ENCODE peak calls at places on chromosome 5, in nine cellular contexts. E is CD4-positive, alpha-beta T cell; W is SK-N-SH; B is caudate nucleus; N is PC-3; A is neural progenitor cell; R is substantia nigra; T is CD8-positive, alpha-beta T cell; X is transverse colon. C is an unnamed sample.

GRCh38 chr5:127562252-127562651 is 44.8 kb downstream of the PRRC1 start:
- DNase-seq in E (no peak), W (peak), B (no peak), N (peak), A (peak), R (peak), T (no peak), X (no peak), C (no peak)

GRCh38 chr5:144203750-144204596 is 33.3 kb downstream of the KCTD16 start:
- DNase-seq in E (peak), W (peak), B (no peak), N (peak), A (peak), R (peak), T (no peak), X (peak), C (peak)

GRCh38 chr5:60382761-60383160 is 317.2 kb downstream of the DEPDC1B start:
- DNase-seq in E (no peak), W (peak), B (no peak), N (peak), A (no peak), R (peak), T (no peak), X (no peak), C (peak)

GRCh38 chr5:139150359-139150999 is 47.7 kb downstream of the SIL1 start:
- DNase-seq in E (no peak), W (no peak), B (no peak), N (no peak), A (no peak), R (no peak), T (no peak), X (no peak), C (peak)

GRCh38 chr5:66164044-66164790 is 20.1 kb downstream of the SREK1 start:
- DNase-seq in E (no peak), W (no peak), B (no peak), N (no peak), A (no peak), R (no peak), T (no peak), X (no peak), C (no peak)

GRCh38 chr5:93891491-93892480 is 150.4 kb upstream of the POU5F2 start:
- DNase-seq in E (no peak), W (no peak), B (no peak), N (no peak), A (peak), R (no peak), T (no peak), X (no peak), C (no peak)

GRCh38 chr5:82347213-82347947 is 69.2 kb upstream of the RPS23 start:
- DNase-seq in E (no peak), W (no peak), B (peak), N (no peak), A (no peak), R (peak), T (no peak), X (no peak), C (no peak)

GRCh38 chr5:36653046-36653445 is 46.6 kb downstream of the SLC1A3 start:
- DNase-seq in E (no peak), W (no peak), B (no peak), N (no peak), A (no peak), R (no peak), T (no peak), X (no peak), C (no peak)

GRCh38 chr5:154519375-154519774 is 41.3 kb upstream of the HAND1 start:
- DNase-seq in E (no peak), W (no peak), B (no peak), N (peak), A (no peak), R (no peak), T (no peak), X (no peak), C (no peak)

GRCh38 chr5:59565551-59565950 is 328.0 kb downstream of the PDE4D start:
- DNase-seq in E (no peak), W (no peak), B (no peak), N (no peak), A (no peak), R (no peak), T (no peak), X (no peak), C (no peak)

GRCh38 chr5:127492854-127493738 is 24.3 kb upstream of the PRRC1 start:
- DNase-seq in E (no peak), W (peak), B (no peak), N (peak), A (peak), R (no peak), T (no peak), X (no peak), C (no peak)

GRCh38 chr5:13508559-13508958 is 435.9 kb downstream of the DNAH5 start:
- DNase-seq in E (no peak), W (no peak), B (no peak), N (no peak), A (no peak), R (no peak), T (no peak), X (no peak), C (no peak)

GRCh38 chr5:134536876-134537275 is 11.4 kb downstream of the JADE2 start:
- DNase-seq in E (no peak), W (no peak), B (no peak), N (no peak), A (no peak), R (no peak), T (no peak), X (no peak), C (no peak)

GRCh38 chr5:147310059-147310704 is 75.4 kb downstream of the STK32A start:
- DNase-seq in E (no peak), W (peak), B (no peak), N (peak), A (no peak), R (peak), T (no peak), X (peak), C (peak)

GRCh38 chr5:143539742-143540141 is 136.3 kb upstream of the NR3C1 start:
- DNase-seq in E (no peak), W (no peak), B (no peak), N (no peak), A (no peak), R (no peak), T (no peak), X (no peak), C (no peak)

GRCh38 chr5:107652839-107653607 is 17.7 kb downstream of the EFNA5 start:
- DNase-seq in E (no peak), W (no peak), B (no peak), N (no peak), A (peak), R (no peak), T (no peak), X (no peak), C (no peak)

GRCh38 chr5:109614316-109614715 is 75.4 kb upstream of the MAN2A1 start:
- DNase-seq in E (no peak), W (no peak), B (no peak), N (no peak), A (no peak), R (no peak), T (no peak), X (no peak), C (no peak)

GRCh38 chr5:141779642-141780041 is 97.6 kb upstream of the ARAP3 start:
- DNase-seq in E (no peak), W (no peak), B (no peak), N (peak), A (no peak), R (no peak), T (no peak), X (no peak), C (no peak)

GRCh38 chr5:124659798-124660197 is 86.6 kb downstream of the ZNF608 start:
- DNase-seq in E (no peak), W (no peak), B (no peak), N (no peak), A (no peak), R (no peak), T (no peak), X (no peak), C (no peak)
- H3K27ac ChIP-seq in E (no peak), W (no peak), B (no peak), N (no peak), A (peak), R (peak), T (no peak), X (peak), C (peak)

DNA sequence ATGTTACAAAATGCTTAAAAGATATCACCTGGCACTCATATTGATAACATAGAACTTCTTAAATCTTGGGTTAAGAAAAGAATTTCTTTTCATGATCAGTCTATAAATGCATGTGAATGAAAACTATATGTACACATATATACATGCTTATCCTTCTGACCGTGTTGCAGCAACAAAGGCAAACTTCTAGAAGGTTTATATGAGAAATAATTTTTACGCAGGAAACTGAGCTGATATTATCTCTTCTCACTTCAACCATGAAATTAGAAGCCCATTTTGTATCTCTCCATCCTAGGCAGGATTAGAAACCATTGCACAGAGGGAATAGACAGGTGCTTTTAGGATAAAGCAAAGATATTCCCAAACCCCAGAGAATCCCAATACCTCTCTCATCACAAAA is 362.6 kb upstream of the SLC30A5 start:
- DNase-seq in E (no peak), W (no peak), B (no peak), N (no peak), A (no peak), R (no peak), T (no peak), X (no peak), C (no peak)
- H3K27ac ChIP-seq in E (no peak), W (peak), B (peak), N (no peak), A (no peak), R (peak), T (no peak), X (no peak), C (no peak)

DNA sequence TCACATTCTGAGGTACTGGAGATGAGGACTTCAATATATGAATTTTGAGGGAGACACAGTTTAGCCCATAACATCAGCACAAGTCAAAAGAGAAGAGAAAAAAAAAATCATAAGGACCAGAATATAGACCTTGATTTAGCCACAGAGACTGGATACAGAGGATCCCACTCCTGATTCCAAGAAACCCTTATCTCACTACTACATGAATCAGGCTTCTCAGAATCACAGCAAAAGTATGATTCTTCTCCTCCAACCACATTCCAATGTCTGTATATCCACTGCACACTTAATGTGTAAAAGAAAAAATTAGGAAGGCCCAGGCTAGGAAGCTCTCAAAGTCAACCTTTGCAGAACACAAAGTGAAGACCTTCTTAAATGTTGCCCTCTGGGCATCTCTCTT is 610.9 kb downstream of the DTWD2 start:
- DNase-seq in E (no peak), W (no peak), B (no peak), N (no peak), A (no peak), R (no peak), T (no peak), X (no peak), C (no peak)
- H3K27ac ChIP-seq in E (no peak), W (no peak), B (no peak), N (no peak), A (no peak), R (no peak), T (no peak), X (no peak), C (no peak)

GRCh38 chr5:88393082-88393481 is 124.4 kb upstream of the TMEM161B start:
- DNase-seq in E (no peak), W (no peak), B (no peak), N (no peak), A (no peak), R (no peak), T (no peak), X (no peak), C (no peak)
- H3K27ac ChIP-seq in E (no peak), W (no peak), B (peak), N (no peak), A (no peak), R (peak), T (no peak), X (no peak), C (no peak)

GRCh38 chr5:95922798-95923197 is 38.9 kb downstream of the ELL2 start:
- DNase-seq in E (no peak), W (no peak), B (no peak), N (no peak), A (no peak), R (no peak), T (no peak), X (no peak), C (no peak)

GRCh38 chr5:95923918-95924559 is 37.6 kb downstream of the ELL2 start:
- DNase-seq in E (no peak), W (no peak), B (no peak), N (no peak), A (no peak), R (no peak), T (no peak), X (no peak), C (no peak)

GRCh38 chr5:95925939-95926338 is 35.7 kb downstream of the ELL2 start:
- DNase-seq in E (no peak), W (no peak), B (no peak), N (no peak), A (no peak), R (no peak), T (no peak), X (no peak), C (no peak)

GRCh38 chr5:95925345-95925744 is 36.3 kb downstream of the ELL2 start:
- DNase-seq in E (no peak), W (no peak), B (no peak), N (no peak), A (no peak), R (no peak), T (no peak), X (no peak), C (no peak)

DNA sequence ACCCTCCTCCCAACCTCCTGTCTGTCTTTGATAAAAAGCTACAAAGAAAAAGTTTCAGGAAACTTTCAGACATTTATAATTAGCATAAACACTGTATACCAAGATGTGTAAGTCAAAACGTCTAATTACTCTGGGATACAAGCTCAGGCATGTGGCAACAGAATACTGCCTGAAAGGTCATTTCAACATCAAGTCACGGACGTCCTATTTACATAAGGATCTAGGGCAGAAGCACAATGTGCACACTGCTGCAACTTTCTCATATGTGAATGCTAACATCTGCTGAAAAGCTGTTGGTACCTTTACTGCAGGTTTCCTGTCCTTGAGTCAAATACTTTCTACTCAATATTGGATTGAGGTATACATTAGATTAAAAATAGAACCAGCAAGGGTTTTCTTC is 36.9 kb downstream of the ELL2 start:
- DNase-seq in E (no peak), W (no peak), B (no peak), N (no peak), A (no peak), R (no peak), T (no peak), X (no peak), C (peak)
- H3K27ac ChIP-seq in E (no peak), W (no peak), B (no peak), N (no peak), A (no peak), R (no peak), T (no peak), X (peak), C (peak)

GRCh38 chr5:67897431-67897830 is 318.1 kb upstream of the PIK3R1 start:
- DNase-seq in E (no peak), W (no peak), B (no peak), N (no peak), A (no peak), R (no peak), T (no peak), X (no peak), C (no peak)
- H3K27ac ChIP-seq in E (no peak), W (no peak), B (no peak), N (no peak), A (no peak), R (no peak), T (no peak), X (no peak), C (no peak)